ENCODE peak calls at places on chromosomes 16 and 17, in seven cellular contexts. L, K, F, S, B, O and U are unnamed samples.

GRCh38 chr16:80231888-80232287 is 308.9 kb upstream of the DYNLRB2 start:
- DNase-seq in S (no peak), K (no peak), L (no peak), F (no peak), O (peak), B (no peak), U (no peak)

GRCh38 chr17:41494524-41494923 is 4.8 kb upstream of the KRT36 start:
- DNase-seq in B (no peak), F (no peak), K (no peak), L (no peak), S (no peak), O (no peak), U (no peak)

GRCh38 chr17:27558842-27559505 is 72.0 kb upstream of the LGALS9 start:
- DNase-seq in B (no peak), F (no peak), O (no peak), K (no peak), L (peak), S (no peak), U (no peak)

GRCh38 chr17:79087428-79088143 is 13.0 kb downstream of the ENGASE start:
- DNase-seq in S (no peak), K (peak), F (peak), O (peak), B (peak), L (peak), U (peak)

GRCh38 chr16:84854759-84855158 is 35.0 kb downstream of the CRISPLD2 start:
- DNase-seq in B (no peak), K (no peak), S (no peak), O (no peak), F (no peak), L (no peak), U (no peak)

GRCh38 chr17:39097537-39097936 is 53.9 kb downstream of the PLXDC1 start:
- DNase-seq in L (no peak), S (no peak), O (no peak), K (no peak), F (no peak), B (no peak), U (no peak)

GRCh38 chr17:36148559-36149295 is 27.7 kb downstream of the TBC1D3B start:
- DNase-seq in K (peak), F (peak), S (no peak), O (peak), L (peak), B (peak), U (peak)

GRCh38 chr16:14211856-14212543 is 140.9 kb downstream of the MRTFB start:
- DNase-seq in L (no peak), F (no peak), K (no peak), O (no peak), S (no peak), B (no peak), U (no peak)

GRCh38 chr16:8887952-8888560 is 5.9 kb downstream of the LITAFD start:
- DNase-seq in B (no peak), F (no peak), K (peak), L (peak), O (no peak), S (no peak), U (no peak)

GRCh38 chr17:78197147-78197830 is 10.1 kb downstream of the AFMID start:
- DNase-seq in S (no peak), O (no peak), L (no peak), B (no peak), K (no peak), F (no peak), U (no peak)

GRCh38 chr16:19153876-19154275 is 14.2 kb upstream of the SYT17 start:
- DNase-seq in S (no peak), O (no peak), L (no peak), F (no peak), B (no peak), K (no peak), U (no peak)

GRCh38 chr17:9948967-9949366 is 43.9 kb upstream of the RCVRN start:
- DNase-seq in F (no peak), L (no peak), S (no peak), B (no peak), K (peak), O (no peak), U (no peak)

GRCh38 chr17:60678118-60678444 is 430 bp downstream of the BCAS3 start:
- DNase-seq in S (no peak), K (no peak), B (no peak), F (no peak), L (no peak), O (no peak), U (no peak)

GRCh38 chr17:56751145-56751743 is 82.5 kb downstream of the C17orf67 start:
- DNase-seq in O (no peak), B (no peak), S (no peak), F (no peak), K (no peak), L (no peak), U (no peak)
- TF ChIP-seq CTCF in O (no peak), B (no peak), S (no peak), F (no peak), K (no peak), L (no peak), U (no peak)

GRCh38 chr17:43844241-43844640 is 2.7 kb upstream of the CD300LG start:
- DNase-seq in B (no peak), L (no peak), F (no peak), O (no peak), K (no peak), S (no peak), U (no peak)

GRCh38 chr17:43845772-43846171 is 1.2 kb upstream of the CD300LG start:
- DNase-seq in S (no peak), F (no peak), L (no peak), B (no peak), K (no peak), O (no peak), U (no peak)

GRCh38 chr17:43839670-43840101 is 6.7 kb upstream of the MPP3 start:
- DNase-seq in K (peak), S (no peak), O (no peak), F (no peak), L (peak), B (no peak), U (no peak)

GRCh38 chr17:43842975-43843325 is 4.0 kb upstream of the CD300LG start:
- DNase-seq in S (no peak), K (no peak), B (no peak), L (no peak), F (no peak), O (no peak), U (no peak)

GRCh38 chr17:43840814-43841213 is 6.2 kb upstream of the CD300LG start:
- DNase-seq in B (no peak), S (no peak), L (no peak), F (no peak), O (no peak), K (no peak), U (no peak)
- TF ChIP-seq CTCF in B (peak), S (peak), L (peak), F (no peak), O (no peak), K (no peak), U (no peak)

GRCh38 chr16:17364319-17365210 is 106.2 kb downstream of the XYLT1 start:
- DNase-seq in O (no peak), L (no peak), B (no peak), K (no peak), F (no peak), S (no peak), U (no peak)
- TF ChIP-seq CTCF in O (no peak), L (no peak), B (no peak), K (no peak), F (no peak), S (no peak), U (no peak)

GRCh38 chr16:24534634-24535033 is 4.7 kb upstream of the RBBP6 start:
- DNase-seq in O (no peak), F (no peak), S (no peak), B (no peak), K (no peak), L (no peak), U (no peak)

GRCh38 chr16:24538756-24539294 is 541 bp upstream of the RBBP6 start:
- DNase-seq in S (no peak), L (no peak), K (no peak), B (no peak), F (no peak), O (no peak), U (no peak)

GRCh38 chr16:24537474-24538337 is 1.7 kb upstream of the RBBP6 start:
- DNase-seq in B (no peak), O (no peak), S (no peak), F (no peak), L (no peak), K (no peak), U (no peak)

GRCh38 chr16:24536671-24537070 is 2.7 kb upstream of the RBBP6 start:
- DNase-seq in S (no peak), L (no peak), K (no peak), B (no peak), O (no peak), F (no peak), U (no peak)

DNA sequence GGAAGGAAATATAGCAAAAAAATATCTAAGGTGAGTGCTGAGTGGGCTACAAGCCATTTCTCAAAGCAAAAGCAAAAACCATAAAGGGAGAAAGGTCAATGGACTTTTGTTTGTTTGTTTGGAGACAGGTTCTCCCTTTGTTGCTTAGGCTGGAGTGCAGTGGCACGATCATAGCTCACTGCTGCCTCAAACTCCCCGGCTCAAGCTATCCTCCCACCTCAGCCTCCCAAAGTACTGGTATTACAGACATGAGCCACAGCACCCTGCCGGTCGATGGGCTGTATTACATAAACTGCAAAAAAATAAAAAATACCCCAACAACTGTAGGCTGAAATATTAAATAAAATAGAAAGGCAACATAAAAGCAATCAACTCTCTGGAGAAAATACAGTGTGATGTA is 3.5 kb upstream of the RBBP6 start:
- DNase-seq in F (no peak), O (no peak), K (no peak), B (no peak), S (no peak), L (no peak), U (no peak)
- TF ChIP-seq CTCF in F (no peak), O (no peak), K (no peak), B (no peak), S (no peak), L (no peak), U (no peak)